ENCODE peak calls at places on chromosomes 2 and 18, in seven cellular contexts. One of them, this sample, is unnamed. For H3K36me3, the result is how much of the 10 kb centered on the place peaks cover.

GRCh38 chr2:237533668-237534138 is 32.7 kb upstream of the PRLH start:
- DNase-seq in psoas muscle: no peak
- DNase-seq in sigmoid colon: no peak
- DNase-seq in mesenchymal stem cell: no peak
- DNase-seq in adrenal gland: no peak
- DNase-seq in cardiac muscle cell: no peak
- DNase-seq in neural progenitor cell: no peak
- DNase-seq in this sample: no peak

GRCh38 chr2:127095367-127095641 is 11.7 kb downstream of the BIN1 start:
- DNase-seq in psoas muscle: peak
- DNase-seq in sigmoid colon: no peak
- DNase-seq in mesenchymal stem cell: no peak
- DNase-seq in adrenal gland: no peak
- DNase-seq in cardiac muscle cell: no peak
- DNase-seq in neural progenitor cell: no peak
- DNase-seq in this sample: no peak

GRCh38 chr2:81894451-81894990 is 1590.0 kb upstream of the LRRTM1 start:
- DNase-seq in psoas muscle: no peak
- DNase-seq in sigmoid colon: no peak
- DNase-seq in mesenchymal stem cell: peak
- DNase-seq in adrenal gland: no peak
- DNase-seq in cardiac muscle cell: peak
- DNase-seq in neural progenitor cell: no peak
- DNase-seq in this sample: peak

GRCh38 chr2:39492095-39492590 is 55.1 kb upstream of the MAP4K3 start:
- DNase-seq in psoas muscle: no peak
- DNase-seq in sigmoid colon: no peak
- DNase-seq in mesenchymal stem cell: peak
- DNase-seq in adrenal gland: no peak
- DNase-seq in cardiac muscle cell: peak
- DNase-seq in neural progenitor cell: no peak
- DNase-seq in this sample: no peak

GRCh38 chr2:197878792-197879191 is 74.4 kb downstream of the PLCL1 start:
- DNase-seq in psoas muscle: no peak
- DNase-seq in sigmoid colon: no peak
- DNase-seq in mesenchymal stem cell: no peak
- DNase-seq in adrenal gland: no peak
- DNase-seq in cardiac muscle cell: peak
- DNase-seq in neural progenitor cell: no peak
- DNase-seq in this sample: no peak

GRCh38 chr2:120947327-120947726 is 211.7 kb downstream of the GLI2 start:
- DNase-seq in psoas muscle: no peak
- DNase-seq in sigmoid colon: no peak
- DNase-seq in mesenchymal stem cell: no peak
- DNase-seq in adrenal gland: no peak
- DNase-seq in cardiac muscle cell: no peak
- DNase-seq in neural progenitor cell: no peak
- DNase-seq in this sample: no peak

GRCh38 chr18:76923485-76924085 is 101.2 kb downstream of the ZNF236 start:
- DNase-seq in psoas muscle: no peak
- DNase-seq in sigmoid colon: no peak
- DNase-seq in mesenchymal stem cell: peak
- DNase-seq in adrenal gland: no peak
- DNase-seq in cardiac muscle cell: peak
- DNase-seq in neural progenitor cell: peak
- DNase-seq in this sample: peak

GRCh38 chr2:48589170-48589767 is 28.4 kb upstream of the GTF2A1L start:
- DNase-seq in psoas muscle: no peak
- DNase-seq in sigmoid colon: no peak
- DNase-seq in mesenchymal stem cell: peak
- DNase-seq in adrenal gland: peak
- DNase-seq in cardiac muscle cell: peak
- DNase-seq in neural progenitor cell: peak
- DNase-seq in this sample: peak

GRCh38 chr2:67462741-67463496 is 65.8 kb downstream of the ETAA1 start:
- DNase-seq in psoas muscle: no peak
- DNase-seq in sigmoid colon: no peak
- DNase-seq in mesenchymal stem cell: no peak
- DNase-seq in adrenal gland: no peak
- DNase-seq in cardiac muscle cell: peak
- DNase-seq in neural progenitor cell: no peak
- DNase-seq in this sample: no peak

GRCh38 chr18:31410716-31411483 is 34.3 kb downstream of the DSG4 start:
- DNase-seq in psoas muscle: no peak
- DNase-seq in sigmoid colon: no peak
- DNase-seq in mesenchymal stem cell: no peak
- DNase-seq in adrenal gland: no peak
- DNase-seq in cardiac muscle cell: no peak
- DNase-seq in neural progenitor cell: no peak
- DNase-seq in this sample: no peak

GRCh38 chr2:42513252-42513918 is 19.6 kb upstream of the KCNG3 start:
- DNase-seq in psoas muscle: no peak
- DNase-seq in sigmoid colon: no peak
- DNase-seq in mesenchymal stem cell: peak
- DNase-seq in adrenal gland: peak
- DNase-seq in cardiac muscle cell: peak
- DNase-seq in neural progenitor cell: peak
- DNase-seq in this sample: peak

DNA sequence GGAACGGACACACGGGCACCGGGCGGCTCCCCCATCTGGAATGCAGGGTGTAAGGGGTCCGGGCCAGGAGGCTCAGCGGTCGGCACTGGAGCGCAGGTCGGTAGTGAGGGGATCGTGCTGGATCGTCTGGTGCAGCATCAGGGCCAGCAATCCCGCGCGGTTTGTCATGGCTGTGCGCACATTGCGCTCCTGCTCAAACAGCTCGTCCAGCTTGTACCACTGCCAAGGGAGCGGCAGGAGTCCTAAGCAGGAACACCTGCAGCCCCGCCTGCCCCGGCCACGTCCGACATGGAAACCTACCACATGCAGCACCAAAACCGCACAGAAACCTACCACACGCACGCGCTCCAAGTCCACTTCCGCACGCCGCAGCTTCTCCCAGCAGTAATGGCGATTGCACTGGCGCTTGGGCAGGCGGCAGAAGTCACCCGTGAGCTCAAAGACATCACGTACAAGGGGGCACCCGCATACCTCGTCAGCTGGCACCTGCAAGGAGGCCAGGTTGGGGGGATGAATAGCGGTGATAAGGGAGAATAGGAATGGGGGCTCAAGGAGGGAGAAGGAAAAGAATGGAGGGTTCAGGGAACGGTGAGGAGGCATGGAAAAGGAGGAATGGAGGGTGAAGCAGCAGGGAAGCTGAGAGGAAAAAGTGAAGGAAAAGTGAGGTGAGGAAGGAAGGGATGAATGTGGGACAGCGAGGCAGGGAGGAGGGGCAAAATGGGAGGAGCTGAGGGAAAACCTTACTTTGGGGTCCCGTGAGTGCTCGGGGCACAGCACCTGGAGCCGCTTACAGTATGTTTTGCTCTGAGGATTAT is 1.4 kb upstream of the MBD1 start:
- DNase-seq in psoas muscle: peak
- DNase-seq in sigmoid colon: no peak
- DNase-seq in mesenchymal stem cell: no peak
- DNase-seq in adrenal gland: no peak
- DNase-seq in cardiac muscle cell: no peak
- DNase-seq in neural progenitor cell: no peak
- DNase-seq in this sample: no peak
- H3K36me3 ChIP-seq in psoas muscle: half or more
- H3K36me3 ChIP-seq in sigmoid colon: half or more
- H3K36me3 ChIP-seq in mesenchymal stem cell: under half
- H3K36me3 ChIP-seq in adrenal gland: under half
- H3K36me3 ChIP-seq in cardiac muscle cell: under half
- H3K36me3 ChIP-seq in neural progenitor cell: under half
- H3K36me3 ChIP-seq in this sample: under half

DNA sequence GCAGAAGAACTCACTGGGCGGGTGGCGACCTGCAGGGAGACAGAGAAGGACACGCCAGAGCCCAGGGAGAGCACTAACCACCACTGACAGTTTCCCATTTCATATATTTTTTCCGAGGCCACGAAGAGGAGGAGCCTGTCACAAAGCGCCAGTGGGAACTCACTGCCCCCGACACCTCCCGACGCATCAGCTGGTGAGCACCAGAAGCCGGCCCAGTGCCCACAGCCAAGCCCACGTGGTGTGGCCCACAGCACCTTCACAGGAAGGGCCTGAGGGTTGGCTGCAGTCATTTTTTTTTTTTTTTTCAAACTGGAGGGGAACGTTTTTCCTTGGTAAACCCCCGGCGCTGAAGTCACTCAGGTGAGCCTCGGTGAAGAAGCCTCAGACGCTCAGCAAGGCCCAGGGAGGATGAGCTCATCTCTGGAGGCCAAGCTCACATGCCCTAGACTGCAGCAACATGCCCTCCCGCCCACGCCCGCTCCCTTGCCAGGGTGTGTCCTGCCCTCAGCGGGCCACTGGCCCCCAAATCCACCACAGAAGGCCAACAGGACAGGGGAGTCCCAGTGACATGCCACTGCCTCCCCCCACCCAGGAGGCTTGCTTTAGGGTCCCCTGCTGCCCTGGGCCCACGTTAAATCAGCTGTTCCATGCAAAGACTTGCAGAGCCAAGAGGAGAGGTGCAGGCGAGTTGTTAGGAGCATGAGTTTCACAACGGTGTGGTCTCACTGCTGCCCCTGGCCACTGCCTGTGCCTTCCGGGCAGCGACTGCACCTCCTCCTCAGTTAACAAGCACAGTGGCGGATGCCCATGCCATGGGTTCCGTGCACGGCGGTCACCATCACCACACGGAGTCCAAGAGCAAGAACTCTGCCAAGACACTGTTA is 68.1 kb downstream of the PARD6G start:
- DNase-seq in psoas muscle: no peak
- DNase-seq in sigmoid colon: no peak
- DNase-seq in mesenchymal stem cell: no peak
- DNase-seq in adrenal gland: no peak
- DNase-seq in cardiac muscle cell: no peak
- DNase-seq in neural progenitor cell: no peak
- DNase-seq in this sample: no peak
- H3K27ac ChIP-seq in psoas muscle: no peak
- H3K27ac ChIP-seq in sigmoid colon: no peak
- H3K27ac ChIP-seq in mesenchymal stem cell: no peak
- H3K27ac ChIP-seq in adrenal gland: no peak
- H3K27ac ChIP-seq in cardiac muscle cell: no peak
- H3K27ac ChIP-seq in neural progenitor cell: no peak
- H3K27ac ChIP-seq in this sample: no peak

GRCh38 chr2:233448565-233448964 is 94.3 kb downstream of the DGKD start:
- DNase-seq in psoas muscle: no peak
- DNase-seq in sigmoid colon: peak
- DNase-seq in mesenchymal stem cell: no peak
- DNase-seq in adrenal gland: no peak
- DNase-seq in cardiac muscle cell: no peak
- DNase-seq in neural progenitor cell: no peak
- DNase-seq in this sample: no peak
- H3K4me3 ChIP-seq in psoas muscle: no peak
- H3K4me3 ChIP-seq in sigmoid colon: no peak
- H3K4me3 ChIP-seq in mesenchymal stem cell: no peak
- H3K4me3 ChIP-seq in adrenal gland: no peak
- H3K4me3 ChIP-seq in cardiac muscle cell: no peak
- H3K4me3 ChIP-seq in neural progenitor cell: no peak
- H3K4me3 ChIP-seq in this sample: no peak

GRCh38 chr2:98539056-98539735 is 69.1 kb downstream of the COA5 start:
- DNase-seq in psoas muscle: no peak
- DNase-seq in sigmoid colon: no peak
- DNase-seq in mesenchymal stem cell: no peak
- DNase-seq in adrenal gland: no peak
- DNase-seq in cardiac muscle cell: no peak
- DNase-seq in neural progenitor cell: no peak
- DNase-seq in this sample: no peak

GRCh38 chr2:98534761-98535160 is 73.6 kb downstream of the COA5 start:
- DNase-seq in psoas muscle: no peak
- DNase-seq in sigmoid colon: no peak
- DNase-seq in mesenchymal stem cell: no peak
- DNase-seq in adrenal gland: no peak
- DNase-seq in cardiac muscle cell: no peak
- DNase-seq in neural progenitor cell: no peak
- DNase-seq in this sample: no peak

GRCh38 chr2:98538280-98539041 is 69.9 kb downstream of the COA5 start:
- DNase-seq in psoas muscle: no peak
- DNase-seq in sigmoid colon: no peak
- DNase-seq in mesenchymal stem cell: no peak
- DNase-seq in adrenal gland: no peak
- DNase-seq in cardiac muscle cell: no peak
- DNase-seq in neural progenitor cell: no peak
- DNase-seq in this sample: no peak

GRCh38 chr2:98533547-98533946 is 74.8 kb downstream of the COA5 start:
- DNase-seq in psoas muscle: no peak
- DNase-seq in sigmoid colon: no peak
- DNase-seq in mesenchymal stem cell: no peak
- DNase-seq in adrenal gland: no peak
- DNase-seq in cardiac muscle cell: no peak
- DNase-seq in neural progenitor cell: no peak
- DNase-seq in this sample: no peak

DNA sequence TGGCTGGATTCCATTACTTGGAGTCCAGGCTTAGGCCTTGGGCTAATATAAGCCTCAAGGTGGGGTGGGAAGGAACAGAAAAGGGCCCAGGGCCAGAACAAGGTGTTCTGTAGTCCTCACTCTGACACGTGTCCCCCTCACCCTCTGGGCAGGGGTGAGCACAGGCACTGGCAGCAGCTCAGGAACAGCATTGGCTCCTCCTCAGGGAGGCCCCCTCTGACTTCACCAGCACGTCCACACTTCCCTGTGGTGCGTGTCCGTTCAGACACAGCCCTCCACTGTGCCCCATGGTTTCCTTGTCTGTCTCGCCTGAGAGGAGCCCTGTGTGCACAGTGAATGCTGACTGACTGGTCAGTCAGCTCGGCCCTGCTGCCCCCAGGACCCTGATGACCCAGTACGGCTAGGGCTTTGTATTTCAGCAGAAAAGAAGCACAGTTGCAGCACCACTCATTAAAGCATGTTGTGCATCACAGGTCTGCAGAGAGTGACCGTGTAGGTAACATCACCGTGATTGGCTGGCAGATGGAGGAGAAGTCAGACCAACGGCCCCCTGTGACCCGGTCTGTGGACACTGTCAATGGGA is 70.8 kb downstream of the COA5 start:
- DNase-seq in psoas muscle: no peak
- DNase-seq in sigmoid colon: no peak
- DNase-seq in mesenchymal stem cell: no peak
- DNase-seq in adrenal gland: no peak
- DNase-seq in cardiac muscle cell: no peak
- DNase-seq in neural progenitor cell: no peak
- DNase-seq in this sample: no peak
- H3K36me3 ChIP-seq in psoas muscle: half or more
- H3K36me3 ChIP-seq in sigmoid colon: half or more
- H3K36me3 ChIP-seq in mesenchymal stem cell: half or more
- H3K36me3 ChIP-seq in adrenal gland: under half
- H3K36me3 ChIP-seq in cardiac muscle cell: under half
- H3K36me3 ChIP-seq in neural progenitor cell: under half
- H3K36me3 ChIP-seq in this sample: under half

GRCh38 chr2:226123307-226123706 is 676.3 kb downstream of the IRS1 start:
- DNase-seq in psoas muscle: no peak
- DNase-seq in sigmoid colon: no peak
- DNase-seq in mesenchymal stem cell: no peak
- DNase-seq in adrenal gland: no peak
- DNase-seq in cardiac muscle cell: peak
- DNase-seq in neural progenitor cell: no peak
- DNase-seq in this sample: no peak
- H3K27ac ChIP-seq in psoas muscle: no peak
- H3K27ac ChIP-seq in sigmoid colon: no peak
- H3K27ac ChIP-seq in mesenchymal stem cell: no peak
- H3K27ac ChIP-seq in adrenal gland: no peak
- H3K27ac ChIP-seq in cardiac muscle cell: no peak
- H3K27ac ChIP-seq in neural progenitor cell: no peak
- H3K27ac ChIP-seq in this sample: no peak

This sample was measured in SJCRH30.